ENCODE peak calls at places on chromosome 10, in seven cellular contexts. A, F, B, T, S, C and E are unnamed samples.

GRCh38 chr10:110556993-110557601 is 10.4 kb upstream of the SMC3 start:
- DNase-seq in A (peak; percentile 38), F (no peak), B (no peak), T (no peak), S (no peak), C (peak; percentile 55), E (no peak)

GRCh38 chr10:112552593-112553110 is 105.6 kb downstream of the VTI1A start:
- DNase-seq in A (no peak), F (no peak), B (no peak), T (no peak), S (no peak), C (no peak), E (no peak)

GRCh38 chr10:308101-308500 is 172.8 kb downstream of the ZMYND11 start:
- DNase-seq in A (no peak), F (no peak), B (no peak), T (no peak), S (no peak), C (no peak), E (no peak)

GRCh38 chr10:50416885-50417284 is 165.6 kb upstream of the ASAH2 start:
- DNase-seq in A (no peak), F (no peak), B (no peak), T (no peak), S (no peak), C (no peak), E (no peak)

GRCh38 chr10:84138478-84139125 is 707 bp upstream of the GHITM start:
- DNase-seq in A (peak; percentile 46), F (no peak), B (peak; percentile 57), T (no peak), S (no peak), C (peak; percentile 10), E (no peak)

GRCh38 chr10:65670087-65670486 is 1255.7 kb upstream of the LRRTM3 start:
- DNase-seq in A (no peak), F (no peak), B (no peak), T (no peak), S (no peak), C (no peak), E (no peak)

GRCh38 chr10:51006686-51007085 is 67.6 kb upstream of the PRKG1 start:
- DNase-seq in A (no peak), F (no peak), B (no peak), T (no peak), S (no peak), C (no peak), E (no peak)

GRCh38 chr10:9670911-9671310 is 1346.8 kb upstream of the CELF2 start:
- DNase-seq in A (no peak), F (no peak), B (no peak), T (no peak), S (no peak), C (no peak), E (peak; percentile 69)

GRCh38 chr10:88897019-88897853 is 17.2 kb downstream of the STAMBPL1 start:
- DNase-seq in A (no peak), F (no peak), B (no peak), T (no peak), S (no peak), C (no peak), E (no peak)

GRCh38 chr10:43265799-43266721 is 805 bp downstream of the RASGEF1A start:
- DNase-seq in A (no peak), F (no peak), B (no peak), T (peak; percentile 81), S (peak; percentile 44), C (peak; percentile 27), E (no peak)

GRCh38 chr10:118045842-118046490 is 775 bp downstream of the RAB11FIP2 start:
- DNase-seq in A (no peak), F (no peak), B (peak; percentile 76), T (peak; percentile 85), S (no peak), C (peak; percentile 9), E (no peak)

GRCh38 chr10:19119191-19119590 is 70.6 kb downstream of the MALRD1 start:
- DNase-seq in A (no peak), F (no peak), B (no peak), T (no peak), S (no peak), C (no peak), E (no peak)

GRCh38 chr10:108911814-108912541 is 1011.3 kb downstream of the XPNPEP1 start:
- DNase-seq in A (peak; percentile 59), F (no peak), B (peak; percentile 56), T (peak; percentile 82), S (peak; percentile 49), C (no peak), E (no peak)

GRCh38 chr10:69747179-69747578 is 54.5 kb upstream of the COL13A1 start:
- DNase-seq in A (no peak), F (no peak), B (no peak), T (no peak), S (peak; percentile 17), C (no peak), E (no peak)

GRCh38 chr10:97333601-97334369 is 744 bp downstream of the FRAT2 start:
- DNase-seq in A (peak; percentile 38), F (no peak), B (peak; percentile 79), T (peak; percentile 86), S (no peak), C (peak; percentile 7), E (no peak)

GRCh38 chr10:102555781-102556328 is 52.1 kb downstream of the SUFU start:
- DNase-seq in A (no peak), F (peak; percentile 43), B (peak; percentile 81), T (no peak), S (peak; percentile 46), C (no peak), E (peak; percentile 31)

GRCh38 chr10:75492151-75492550 is 60.7 kb downstream of the LRMDA start:
- DNase-seq in A (no peak), F (no peak), B (no peak), T (no peak), S (no peak), C (no peak), E (no peak)

GRCh38 chr10:75230600-75231038 is 5.1 kb downstream of the COMTD1 start:
- DNase-seq in A (peak; percentile 90), F (no peak), B (peak; percentile 95), T (peak; percentile 94), S (peak; percentile 88), C (peak; percentile 88), E (peak; percentile 55)

GRCh38 chr10:28987555-28988320 is 301.1 kb upstream of the LYZL1 start:
- DNase-seq in A (no peak), F (no peak), B (no peak), T (no peak), S (no peak), C (no peak), E (no peak)

GRCh38 chr10:37728830-37729229 is 128.6 kb downstream of the ZNF248 start:
- DNase-seq in A (no peak), F (no peak), B (no peak), T (no peak), S (no peak), C (no peak), E (no peak)

GRCh38 chr10:70830185-70830584 is 14.4 kb downstream of the SGPL1 start:
- DNase-seq in A (no peak), F (peak; percentile 79), B (no peak), T (no peak), S (no peak), C (no peak), E (no peak)

GRCh38 chr10:89202033-89202425 is 5.1 kb downstream of the CH25H start:
- DNase-seq in A (no peak), F (no peak), B (no peak), T (no peak), S (no peak), C (no peak), E (no peak)

GRCh38 chr10:79202188-79203013 is 133.6 kb downstream of the ZMIZ1 start:
- DNase-seq in A (no peak), F (no peak), B (no peak), T (no peak), S (no peak), C (no peak), E (no peak)

GRCh38 chr10:82288461-82288881 is 413.5 kb downstream of the NRG3 start:
- DNase-seq in A (no peak), F (peak; percentile 24), B (no peak), T (no peak), S (no peak), C (no peak), E (no peak)

GRCh38 chr10:82294874-82295378 is 419.9 kb downstream of the NRG3 start:
- DNase-seq in A (no peak), F (no peak), B (no peak), T (no peak), S (no peak), C (no peak), E (no peak)

DNA sequence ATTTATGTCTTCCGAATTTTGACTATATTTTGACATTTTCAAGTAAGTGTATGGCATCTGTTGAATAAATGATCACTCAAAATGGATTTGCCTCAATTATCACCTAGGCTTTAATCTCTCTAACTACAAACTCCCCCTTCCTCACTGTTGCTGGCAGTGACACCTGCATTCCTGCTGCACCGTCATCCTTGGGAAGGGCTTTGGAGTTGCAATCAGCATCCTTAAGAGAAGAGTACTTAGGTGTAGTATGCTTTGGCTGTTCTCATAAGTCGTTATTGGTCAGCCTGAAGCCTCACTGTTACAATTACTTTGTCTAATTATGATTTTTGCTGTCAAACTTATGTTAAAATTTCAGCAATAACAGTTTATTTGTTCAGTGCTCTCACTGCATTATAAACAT is 415.0 kb downstream of the NRG3 start:
- DNase-seq in A (no peak), F (no peak), B (no peak), T (no peak), S (no peak), C (no peak), E (no peak)
- H3K27ac ChIP-seq in A (no peak overlapping the region), F (no peak overlapping the region), B (no peak overlapping the region), T (no peak overlapping the region), S (no peak overlapping the region), C (no peak overlapping the region), E (no peak overlapping the region)

DNA sequence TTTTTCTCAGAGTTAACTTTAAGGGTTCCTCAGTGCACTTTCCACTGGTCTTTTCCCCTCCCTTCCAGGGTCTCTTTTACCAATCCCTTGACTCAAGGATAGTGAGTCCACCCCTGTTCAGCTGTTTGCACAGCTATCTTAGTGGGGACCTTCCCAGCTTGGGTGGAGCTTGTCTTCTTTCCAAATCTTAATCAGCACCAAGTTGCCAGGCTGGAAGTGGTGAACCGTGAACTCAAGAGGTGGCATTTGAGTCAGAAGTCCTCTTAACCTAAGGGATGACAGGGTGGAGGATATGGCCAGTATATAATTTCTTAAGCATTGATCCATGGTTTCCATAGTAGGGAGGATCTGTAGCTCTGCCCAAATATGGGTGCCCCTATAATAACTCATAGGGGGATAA is 25.0 kb downstream of the MAPK8 start:
- DNase-seq in A (no peak), F (no peak), B (no peak), T (no peak), S (no peak), C (no peak), E (no peak)
- H3K27ac ChIP-seq in A (no peak overlapping the region), F (no peak overlapping the region), B (no peak overlapping the region), T (no peak overlapping the region), S (no peak overlapping the region), C (no peak overlapping the region), E (no peak overlapping the region)

DNA sequence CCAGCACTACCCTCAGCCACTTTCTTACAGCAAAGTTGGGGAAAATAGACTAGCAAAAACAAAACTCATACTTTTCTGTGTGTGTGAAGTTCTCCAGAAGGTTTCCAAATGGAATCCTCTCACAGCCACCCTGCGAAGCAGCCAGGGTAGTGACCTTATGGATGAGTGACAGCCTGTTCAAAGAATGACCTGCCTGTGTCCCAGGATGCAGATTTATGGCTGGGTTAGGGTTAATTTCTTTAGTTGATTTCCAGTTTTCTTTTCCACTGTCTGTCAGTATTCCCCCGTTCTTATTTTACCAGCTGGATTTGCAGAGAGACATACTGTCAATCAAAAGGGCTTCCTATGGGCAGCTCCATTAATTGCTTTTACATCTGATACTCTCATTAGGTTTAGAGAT is 2.4 kb upstream of the SEMA4G start:
- DNase-seq in A (no peak), F (no peak), B (no peak), T (no peak), S (no peak), C (no peak), E (no peak)
- H3K27ac ChIP-seq in A (no peak overlapping the region), F (no peak overlapping the region), B (no peak overlapping the region), T (no peak overlapping the region), S (no peak overlapping the region), C (no peak overlapping the region), E (no peak overlapping the region)

GRCh38 chr10:17216901-17217395 is 11.1 kb upstream of the VIM start:
- DNase-seq in A (no peak), F (no peak), B (no peak), T (no peak), S (no peak), C (no peak), E (no peak)
- H3K27ac ChIP-seq in A (peak overlapping the region; percentile 61), F (peak overlapping the region; percentile 85), B (peak overlapping the region; percentile 71), T (peak overlapping the region; percentile 33), S (no peak overlapping the region), C (peak overlapping the region; percentile 21), E (no peak overlapping the region)